ENCODE peak calls at places on chromosomes 6 and 20, in nine cellular contexts. A, G, N, V, Y, X, K, E and S are unnamed samples.

GRCh38 chr6:73003302-73003701 is 222.0 kb downstream of the KHDC1L start:
- DNase-seq in A (no peak), G (no peak), N (no peak), V (peak), Y (no peak), X (no peak), K (no peak), E (no peak), S (no peak)

GRCh38 chr20:13166006-13166405 is 55.1 kb upstream of the ISM1 start:
- DNase-seq in A (no peak), G (no peak), N (no peak), V (no peak), Y (no peak), X (no peak), K (no peak), E (no peak), S (no peak)

GRCh38 chr6:148983986-148984385 is 237.2 kb downstream of the UST start:
- DNase-seq in A (no peak), G (no peak), N (no peak), V (no peak), Y (no peak), X (no peak), K (no peak), E (no peak), S (no peak)

GRCh38 chr6:145643760-145644159 is 91.6 kb downstream of the EPM2A start:
- DNase-seq in A (no peak), G (no peak), N (no peak), V (no peak), Y (no peak), X (no peak), K (no peak), E (no peak), S (no peak)

GRCh38 chr20:45058168-45058850 is 42.6 kb downstream of the KCNS1 start:
- DNase-seq in A (no peak), G (no peak), N (no peak), V (no peak), Y (no peak), X (no peak), K (no peak), E (no peak), S (no peak)

GRCh38 chr6:15504040-15504491 is 158.8 kb downstream of the DTNBP1 start:
- DNase-seq in A (peak), G (no peak), N (no peak), V (no peak), Y (peak), X (peak), K (no peak), E (no peak), S (no peak)

GRCh38 chr6:73523434-73524123 is 2.7 kb upstream of the EEF1A1 start:
- DNase-seq in A (peak), G (no peak), N (peak), V (peak), Y (no peak), X (peak), K (peak), E (peak), S (peak)

GRCh38 chr6:41939848-41940758 is 1.5 kb downstream of the CCND3 start:
- DNase-seq in A (no peak), G (no peak), N (peak), V (peak), Y (no peak), X (peak), K (no peak), E (no peak), S (peak)

DNA sequence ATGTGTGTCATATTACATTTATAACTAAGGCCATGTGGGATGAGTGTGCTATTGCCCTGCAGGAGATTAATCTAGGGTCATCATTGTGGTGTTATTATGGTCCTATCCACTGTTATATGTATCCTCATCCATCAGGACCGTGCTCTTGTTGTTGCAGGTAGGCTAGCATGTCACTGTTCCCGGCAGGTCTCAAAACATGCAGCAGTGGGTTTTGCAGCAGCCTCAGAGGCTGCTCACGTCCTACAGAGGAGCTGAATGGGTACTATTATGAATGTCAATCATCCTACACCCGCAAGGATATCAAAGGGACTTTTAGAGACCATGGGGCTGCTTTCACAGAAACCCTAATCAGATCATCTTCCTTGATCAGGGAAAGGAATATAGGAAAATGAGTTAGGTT is 318.2 kb downstream of the SAMD5 start:
- DNase-seq in A (no peak), G (no peak), N (no peak), V (no peak), Y (no peak), X (no peak), K (no peak), E (no peak), S (no peak)
- TF ChIP-seq POLR2AphosphoS5 in A (no peak), G (no peak), N (no peak), V (no peak), Y (no peak), X (no peak), K (no peak), E (no peak), S (no peak)

GRCh38 chr6:146985111-146985510 is 219.1 kb upstream of the STXBP5 start:
- DNase-seq in A (no peak), G (no peak), N (peak), V (peak), Y (no peak), X (peak), K (peak), E (no peak), S (no peak)
- TF ChIP-seq POLR2AphosphoS5 in A (no peak), G (no peak), N (no peak), V (no peak), Y (no peak), X (no peak), K (no peak), E (no peak), S (no peak)

GRCh38 chr6:118134257-118134656 is 227.2 kb downstream of the SLC35F1 start:
- DNase-seq in A (no peak), G (no peak), N (no peak), V (no peak), Y (no peak), X (no peak), K (no peak), E (no peak), S (no peak)
- TF ChIP-seq POLR2AphosphoS5 in A (no peak), G (no peak), N (no peak), V (no peak), Y (no peak), X (no peak), K (no peak), E (no peak), S (no peak)

GRCh38 chr6:7145269-7146078 is 37.7 kb downstream of the RREB1 start:
- DNase-seq in A (peak), G (no peak), N (no peak), V (peak), Y (no peak), X (peak), K (no peak), E (no peak), S (peak)
- TF ChIP-seq POLR2AphosphoS5 in A (no peak), G (no peak), N (no peak), V (no peak), Y (no peak), X (no peak), K (no peak), E (no peak), S (no peak)

DNA sequence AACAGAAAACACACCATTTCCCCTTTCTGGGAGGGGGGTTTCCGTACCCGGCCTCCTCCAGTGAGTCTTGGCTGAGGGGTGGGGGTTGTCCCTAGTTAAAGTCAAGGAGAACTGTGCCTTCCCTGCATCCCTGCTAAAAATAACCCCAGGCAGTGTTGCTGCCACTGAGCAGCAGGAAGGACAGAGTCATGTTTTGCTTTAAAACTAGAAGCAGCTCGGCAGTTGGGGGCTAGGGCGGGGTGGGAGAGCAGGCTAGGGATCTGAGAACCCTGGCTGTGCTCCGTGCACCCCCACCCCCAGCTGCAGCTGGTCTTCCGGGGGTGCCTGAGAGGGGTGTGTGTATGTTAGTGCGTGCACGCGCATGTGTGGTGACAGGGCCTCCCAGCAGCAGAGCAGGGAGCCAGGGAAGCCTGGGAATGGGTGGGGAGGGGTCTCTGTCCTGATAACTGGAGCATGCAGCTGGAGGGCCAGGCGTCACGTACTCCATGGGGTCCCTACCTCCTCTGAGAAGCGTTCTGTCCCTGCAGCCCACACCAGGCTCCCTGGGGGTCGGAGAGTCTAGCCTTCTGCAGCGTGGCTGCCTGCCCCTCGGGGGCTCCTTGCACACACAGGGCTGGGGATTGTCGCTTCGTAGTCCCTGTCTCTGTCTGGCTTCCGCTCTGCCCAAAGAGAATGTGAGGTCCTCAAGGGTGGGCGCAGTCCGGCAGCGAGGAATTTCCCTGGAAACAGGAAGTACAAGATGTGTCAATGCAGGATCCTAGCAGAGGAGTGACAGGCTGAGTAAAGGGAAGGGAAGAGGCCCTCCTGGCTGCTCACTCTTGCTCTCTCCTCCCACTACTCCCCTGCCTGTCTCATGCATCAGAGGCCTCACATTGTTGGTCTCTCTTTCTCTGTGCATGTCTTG is 16.8 kb upstream of the ARMC12 start:
- DNase-seq in A (no peak), G (peak), N (peak), V (peak), Y (peak), X (peak), K (no peak), E (peak), S (no peak)
- TF ChIP-seq POLR2AphosphoS5 in A (no peak), G (peak), N (no peak), V (no peak), Y (no peak), X (peak), K (no peak), E (peak), S (no peak)

DNA sequence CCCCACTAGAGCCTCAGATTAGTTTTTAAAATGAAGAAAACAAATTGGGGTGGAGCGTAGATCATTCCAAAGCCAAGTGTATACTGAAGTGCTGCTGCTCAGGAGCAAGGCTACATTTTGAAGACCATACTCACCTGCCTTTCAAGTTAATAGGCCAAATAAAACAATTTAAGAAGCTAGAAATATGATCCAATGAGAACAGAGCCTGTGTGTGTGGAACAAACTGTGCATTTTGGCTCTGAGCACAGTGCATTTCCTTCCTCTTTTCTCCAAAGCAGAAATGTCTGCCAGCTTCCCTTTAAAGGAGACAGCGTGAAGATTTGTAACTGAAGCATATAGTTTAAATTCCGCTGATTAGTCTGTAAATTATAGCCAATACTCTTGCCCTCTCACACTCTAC is 3.2 kb upstream of the IFNGR1 start:
- DNase-seq in A (no peak), G (no peak), N (no peak), V (no peak), Y (no peak), X (no peak), K (no peak), E (peak), S (peak)
- TF ChIP-seq POLR2AphosphoS5 in A (no peak), G (no peak), N (no peak), V (no peak), Y (no peak), X (no peak), K (no peak), E (no peak), S (peak)

GRCh38 chr20:51404297-51405060 is 138.0 kb downstream of the NFATC2 start:
- DNase-seq in A (no peak), G (peak), N (no peak), V (no peak), Y (no peak), X (peak), K (no peak), E (no peak), S (peak)
- TF ChIP-seq POLR2AphosphoS5 in A (no peak), G (no peak), N (no peak), V (no peak), Y (no peak), X (no peak), K (no peak), E (no peak), S (no peak)

GRCh38 chr6:17871836-17872235 is 115.6 kb downstream of the KIF13A start:
- DNase-seq in A (no peak), G (no peak), N (no peak), V (no peak), Y (no peak), X (no peak), K (no peak), E (no peak), S (no peak)
- TF ChIP-seq POLR2AphosphoS5 in A (no peak), G (no peak), N (no peak), V (no peak), Y (no peak), X (no peak), K (no peak), E (no peak), S (no peak)